ENCODE peak calls at places on chromosomes 3 and 15, in ten cellular contexts. One of them, this sample, is unnamed.
A peak's percentile ranks its signal among the peaks of the same experiment; 100 is the strongest.

GRCh38 chr3:183586477-183586876 is 31.0 kb upstream of the KLHL6 start:
- DNase-seq in CD8-positive, alpha-beta T cell: no peak
- DNase-seq in left lung: no peak
- DNase-seq in OCI-LY7: peak; percentile 48
- DNase-seq in HAP-1: no peak
- DNase-seq in heart left ventricle: no peak
- DNase-seq in uterus: no peak
- DNase-seq in lower lobe of right lung: no peak
- DNase-seq in ovary: no peak
- DNase-seq in gastrocnemius medialis: no peak
- DNase-seq in this sample: no peak

GRCh38 chr3:52787246-52787645 is 7.3 kb upstream of the ITIH3 start:
- DNase-seq in CD8-positive, alpha-beta T cell: no peak
- DNase-seq in left lung: no peak
- DNase-seq in OCI-LY7: no peak
- DNase-seq in HAP-1: no peak
- DNase-seq in heart left ventricle: no peak
- DNase-seq in uterus: no peak
- DNase-seq in lower lobe of right lung: peak; percentile 28
- DNase-seq in ovary: no peak
- DNase-seq in gastrocnemius medialis: no peak
- DNase-seq in this sample: no peak

GRCh38 chr3:136544532-136544931 is 207.6 kb downstream of the STAG1 start:
- DNase-seq in CD8-positive, alpha-beta T cell: no peak
- DNase-seq in left lung: no peak
- DNase-seq in OCI-LY7: no peak
- DNase-seq in HAP-1: no peak
- DNase-seq in heart left ventricle: no peak
- DNase-seq in uterus: no peak
- DNase-seq in lower lobe of right lung: no peak
- DNase-seq in ovary: no peak
- DNase-seq in gastrocnemius medialis: no peak
- DNase-seq in this sample: no peak

GRCh38 chr15:34893967-34894366 is 75.6 kb downstream of the AQR start:
- DNase-seq in CD8-positive, alpha-beta T cell: no peak
- DNase-seq in left lung: no peak
- DNase-seq in OCI-LY7: no peak
- DNase-seq in HAP-1: no peak
- DNase-seq in heart left ventricle: no peak
- DNase-seq in uterus: no peak
- DNase-seq in lower lobe of right lung: no peak
- DNase-seq in ovary: no peak
- DNase-seq in gastrocnemius medialis: no peak
- DNase-seq in this sample: no peak

GRCh38 chr3:10283638-10284037 is 9.1 kb downstream of the GHRL start:
- DNase-seq in CD8-positive, alpha-beta T cell: no peak
- DNase-seq in left lung: no peak
- DNase-seq in OCI-LY7: no peak
- DNase-seq in HAP-1: no peak
- DNase-seq in heart left ventricle: peak; percentile 30
- DNase-seq in uterus: no peak
- DNase-seq in lower lobe of right lung: peak; percentile 61
- DNase-seq in ovary: no peak
- DNase-seq in gastrocnemius medialis: no peak
- DNase-seq in this sample: no peak

GRCh38 chr15:35487417-35487816 is 58.5 kb downstream of the DPH6 start:
- DNase-seq in CD8-positive, alpha-beta T cell: no peak
- DNase-seq in left lung: no peak
- DNase-seq in OCI-LY7: no peak
- DNase-seq in HAP-1: no peak
- DNase-seq in heart left ventricle: no peak
- DNase-seq in uterus: no peak
- DNase-seq in lower lobe of right lung: no peak
- DNase-seq in ovary: no peak
- DNase-seq in gastrocnemius medialis: no peak
- DNase-seq in this sample: no peak

GRCh38 chr3:45597166-45597565 is 2.6 kb downstream of the LIMD1 start:
- DNase-seq in CD8-positive, alpha-beta T cell: no peak
- DNase-seq in left lung: no peak
- DNase-seq in OCI-LY7: peak; percentile 10
- DNase-seq in HAP-1: no peak
- DNase-seq in heart left ventricle: no peak
- DNase-seq in uterus: peak; percentile 52
- DNase-seq in lower lobe of right lung: peak; percentile 36
- DNase-seq in ovary: no peak
- DNase-seq in gastrocnemius medialis: no peak
- DNase-seq in this sample: no peak

GRCh38 chr15:38247336-38247735 is 5.3 kb upstream of the SPRED1 start:
- DNase-seq in CD8-positive, alpha-beta T cell: no peak
- DNase-seq in left lung: no peak
- DNase-seq in OCI-LY7: no peak
- DNase-seq in HAP-1: no peak
- DNase-seq in heart left ventricle: no peak
- DNase-seq in uterus: no peak
- DNase-seq in lower lobe of right lung: no peak
- DNase-seq in ovary: no peak
- DNase-seq in gastrocnemius medialis: no peak
- DNase-seq in this sample: no peak

GRCh38 chr3:16433701-16434151 is 79.8 kb downstream of the RFTN1 start:
- DNase-seq in CD8-positive, alpha-beta T cell: no peak
- DNase-seq in left lung: no peak
- DNase-seq in OCI-LY7: peak; percentile 95
- DNase-seq in HAP-1: no peak
- DNase-seq in heart left ventricle: no peak
- DNase-seq in uterus: no peak
- DNase-seq in lower lobe of right lung: no peak
- DNase-seq in ovary: no peak
- DNase-seq in gastrocnemius medialis: no peak
- DNase-seq in this sample: no peak

GRCh38 chr3:45225465-45226205 is 452 bp downstream of the TMEM158 start:
- DNase-seq in CD8-positive, alpha-beta T cell: peak; percentile 5
- DNase-seq in left lung: no peak
- DNase-seq in OCI-LY7: no peak
- DNase-seq in HAP-1: peak; percentile 35
- DNase-seq in heart left ventricle: no peak
- DNase-seq in uterus: no peak
- DNase-seq in lower lobe of right lung: peak; percentile 55
- DNase-seq in ovary: peak; percentile 21
- DNase-seq in gastrocnemius medialis: no peak
- DNase-seq in this sample: no peak

GRCh38 chr15:71275098-71275497 is 159.8 kb downstream of the THSD4 start:
- DNase-seq in CD8-positive, alpha-beta T cell: no peak
- DNase-seq in left lung: no peak
- DNase-seq in OCI-LY7: no peak
- DNase-seq in HAP-1: no peak
- DNase-seq in heart left ventricle: no peak
- DNase-seq in uterus: no peak
- DNase-seq in lower lobe of right lung: no peak
- DNase-seq in ovary: no peak
- DNase-seq in gastrocnemius medialis: no peak
- DNase-seq in this sample: no peak

GRCh38 chr3:69744507-69744906 is 5.2 kb downstream of the MITF start:
- DNase-seq in CD8-positive, alpha-beta T cell: no peak
- DNase-seq in left lung: no peak
- DNase-seq in OCI-LY7: no peak
- DNase-seq in HAP-1: no peak
- DNase-seq in heart left ventricle: no peak
- DNase-seq in uterus: no peak
- DNase-seq in lower lobe of right lung: no peak
- DNase-seq in ovary: no peak
- DNase-seq in gastrocnemius medialis: no peak
- DNase-seq in this sample: no peak

GRCh38 chr15:83914906-83915305 is 261.0 kb downstream of the ADAMTSL3 start:
- DNase-seq in CD8-positive, alpha-beta T cell: no peak
- DNase-seq in left lung: no peak
- DNase-seq in OCI-LY7: no peak
- DNase-seq in HAP-1: no peak
- DNase-seq in heart left ventricle: no peak
- DNase-seq in uterus: no peak
- DNase-seq in lower lobe of right lung: no peak
- DNase-seq in ovary: no peak
- DNase-seq in gastrocnemius medialis: no peak
- DNase-seq in this sample: no peak

GRCh38 chr3:39126532-39127071 is 19.1 kb downstream of the TTC21A start:
- DNase-seq in CD8-positive, alpha-beta T cell: no peak
- DNase-seq in left lung: no peak
- DNase-seq in OCI-LY7: peak; percentile 48
- DNase-seq in HAP-1: peak; percentile 37
- DNase-seq in heart left ventricle: no peak
- DNase-seq in uterus: peak; percentile 51
- DNase-seq in lower lobe of right lung: peak; percentile 52
- DNase-seq in ovary: no peak
- DNase-seq in gastrocnemius medialis: no peak
- DNase-seq in this sample: no peak
- H3K4me1 ChIP-seq in CD8-positive, alpha-beta T cell: peaks cover 16% of the 10 kb centered on the region
- H3K4me1 ChIP-seq in left lung: no peaks in the 10 kb centered on the region
- H3K4me1 ChIP-seq in OCI-LY7: peaks cover 65% of the 10 kb centered on the region
- H3K4me1 ChIP-seq in HAP-1: no peaks in the 10 kb centered on the region
- H3K4me1 ChIP-seq in heart left ventricle: no peaks in the 10 kb centered on the region
- H3K4me1 ChIP-seq in uterus: no peaks in the 10 kb centered on the region
- H3K4me1 ChIP-seq in lower lobe of right lung: peaks cover 15% of the 10 kb centered on the region
- H3K4me1 ChIP-seq in ovary: no peaks in the 10 kb centered on the region
- H3K4me1 ChIP-seq in gastrocnemius medialis: no peaks in the 10 kb centered on the region
- H3K4me1 ChIP-seq in this sample: peaks cover 8% of the 10 kb centered on the region

GRCh38 chr15:54456413-54456812 is 478.2 kb downstream of the UNC13C start:
- DNase-seq in CD8-positive, alpha-beta T cell: no peak
- DNase-seq in left lung: no peak
- DNase-seq in OCI-LY7: no peak
- DNase-seq in HAP-1: no peak
- DNase-seq in heart left ventricle: no peak
- DNase-seq in uterus: no peak
- DNase-seq in lower lobe of right lung: no peak
- DNase-seq in ovary: no peak
- DNase-seq in gastrocnemius medialis: no peak
- DNase-seq in this sample: no peak
- H3K9me3 ChIP-seq in CD8-positive, alpha-beta T cell: no peaks in the 10 kb centered on the region
- H3K9me3 ChIP-seq in left lung: peaks cover 46% of the 10 kb centered on the region
- H3K9me3 ChIP-seq in OCI-LY7: peaks cover 7% of the 10 kb centered on the region
- H3K9me3 ChIP-seq in HAP-1: no peaks in the 10 kb centered on the region
- H3K9me3 ChIP-seq in heart left ventricle: no peaks in the 10 kb centered on the region
- H3K9me3 ChIP-seq in uterus: no peaks in the 10 kb centered on the region
- H3K9me3 ChIP-seq in lower lobe of right lung: peaks cover 13% of the 10 kb centered on the region
- H3K9me3 ChIP-seq in ovary: no peaks in the 10 kb centered on the region
- H3K9me3 ChIP-seq in gastrocnemius medialis: no peaks in the 10 kb centered on the region
- H3K9me3 ChIP-seq in this sample: peaks cover 5% of the 10 kb centered on the region

GRCh38 chr3:30654269-30654668 is 47.9 kb downstream of the TGFBR2 start:
- DNase-seq in CD8-positive, alpha-beta T cell: no peak
- DNase-seq in left lung: no peak
- DNase-seq in OCI-LY7: no peak
- DNase-seq in HAP-1: no peak
- DNase-seq in heart left ventricle: no peak
- DNase-seq in uterus: no peak
- DNase-seq in lower lobe of right lung: no peak
- DNase-seq in ovary: no peak
- DNase-seq in gastrocnemius medialis: no peak
- DNase-seq in this sample: no peak

GRCh38 chr3:30658328-30659052 is 52.1 kb downstream of the TGFBR2 start:
- DNase-seq in CD8-positive, alpha-beta T cell: no peak
- DNase-seq in left lung: no peak
- DNase-seq in OCI-LY7: peak; percentile 73
- DNase-seq in HAP-1: peak; percentile 5
- DNase-seq in heart left ventricle: peak; percentile 56
- DNase-seq in uterus: no peak
- DNase-seq in lower lobe of right lung: no peak
- DNase-seq in ovary: no peak
- DNase-seq in gastrocnemius medialis: no peak
- DNase-seq in this sample: no peak

GRCh38 chr3:30655187-30655812 is 48.9 kb downstream of the TGFBR2 start:
- DNase-seq in CD8-positive, alpha-beta T cell: no peak
- DNase-seq in left lung: no peak
- DNase-seq in OCI-LY7: peak; percentile 57
- DNase-seq in HAP-1: no peak
- DNase-seq in heart left ventricle: no peak
- DNase-seq in uterus: no peak
- DNase-seq in lower lobe of right lung: no peak
- DNase-seq in ovary: no peak
- DNase-seq in gastrocnemius medialis: no peak
- DNase-seq in this sample: no peak

GRCh38 chr3:30657914-30658313 is 51.5 kb downstream of the TGFBR2 start:
- DNase-seq in CD8-positive, alpha-beta T cell: no peak
- DNase-seq in left lung: no peak
- DNase-seq in OCI-LY7: no peak
- DNase-seq in HAP-1: no peak
- DNase-seq in heart left ventricle: no peak
- DNase-seq in uterus: no peak
- DNase-seq in lower lobe of right lung: no peak
- DNase-seq in ovary: no peak
- DNase-seq in gastrocnemius medialis: no peak
- DNase-seq in this sample: no peak

GRCh38 chr3:30656624-30657141 is 50.3 kb downstream of the TGFBR2 start:
- DNase-seq in CD8-positive, alpha-beta T cell: no peak
- DNase-seq in left lung: no peak
- DNase-seq in OCI-LY7: no peak
- DNase-seq in HAP-1: no peak
- DNase-seq in heart left ventricle: no peak
- DNase-seq in uterus: no peak
- DNase-seq in lower lobe of right lung: no peak
- DNase-seq in ovary: no peak
- DNase-seq in gastrocnemius medialis: no peak
- DNase-seq in this sample: no peak
- H3K36me3 ChIP-seq in CD8-positive, alpha-beta T cell: peaks cover 43% of the 10 kb centered on the region
- H3K36me3 ChIP-seq in left lung: no peaks in the 10 kb centered on the region
- H3K36me3 ChIP-seq in OCI-LY7: peaks cover 99% of the 10 kb centered on the region
- H3K36me3 ChIP-seq in HAP-1: peaks cover 4% of the 10 kb centered on the region
- H3K36me3 ChIP-seq in heart left ventricle: peaks cover 89% of the 10 kb centered on the region
- H3K36me3 ChIP-seq in uterus: no peaks in the 10 kb centered on the region
- H3K36me3 ChIP-seq in lower lobe of right lung: peaks cover 84% of the 10 kb centered on the region
- H3K36me3 ChIP-seq in ovary: no peaks in the 10 kb centered on the region
- H3K36me3 ChIP-seq in gastrocnemius medialis: no peaks in the 10 kb centered on the region
- H3K36me3 ChIP-seq in this sample: peaks cover 23% of the 10 kb centered on the region

GRCh38 chr3:143110371-143110770 is 9.2 kb upstream of the CHST2 start:
- DNase-seq in CD8-positive, alpha-beta T cell: no peak
- DNase-seq in left lung: no peak
- DNase-seq in OCI-LY7: no peak
- DNase-seq in HAP-1: no peak
- DNase-seq in heart left ventricle: no peak
- DNase-seq in uterus: no peak
- DNase-seq in lower lobe of right lung: no peak
- DNase-seq in ovary: no peak
- DNase-seq in gastrocnemius medialis: no peak
- DNase-seq in this sample: no peak

GRCh38 chr3:143105170-143105569 is 14.4 kb upstream of the CHST2 start:
- DNase-seq in CD8-positive, alpha-beta T cell: no peak
- DNase-seq in left lung: no peak
- DNase-seq in OCI-LY7: no peak
- DNase-seq in HAP-1: no peak
- DNase-seq in heart left ventricle: no peak
- DNase-seq in uterus: no peak
- DNase-seq in lower lobe of right lung: no peak
- DNase-seq in ovary: no peak
- DNase-seq in gastrocnemius medialis: no peak
- DNase-seq in this sample: no peak

GRCh38 chr3:143109861-143110260 is 9.7 kb upstream of the CHST2 start:
- DNase-seq in CD8-positive, alpha-beta T cell: no peak
- DNase-seq in left lung: no peak
- DNase-seq in OCI-LY7: no peak
- DNase-seq in HAP-1: no peak
- DNase-seq in heart left ventricle: no peak
- DNase-seq in uterus: no peak
- DNase-seq in lower lobe of right lung: no peak
- DNase-seq in ovary: no peak
- DNase-seq in gastrocnemius medialis: no peak
- DNase-seq in this sample: no peak
- H3K4me1 ChIP-seq in CD8-positive, alpha-beta T cell: no peaks in the 10 kb centered on the region
- H3K4me1 ChIP-seq in left lung: no peaks in the 10 kb centered on the region
- H3K4me1 ChIP-seq in OCI-LY7: no peaks in the 10 kb centered on the region
- H3K4me1 ChIP-seq in HAP-1: no peaks in the 10 kb centered on the region
- H3K4me1 ChIP-seq in heart left ventricle: no peaks in the 10 kb centered on the region
- H3K4me1 ChIP-seq in uterus: no peaks in the 10 kb centered on the region
- H3K4me1 ChIP-seq in lower lobe of right lung: no peaks in the 10 kb centered on the region
- H3K4me1 ChIP-seq in ovary: no peaks in the 10 kb centered on the region
- H3K4me1 ChIP-seq in gastrocnemius medialis: no peaks in the 10 kb centered on the region
- H3K4me1 ChIP-seq in this sample: no peaks in the 10 kb centered on the region

This sample was measured in ascending aorta.